ENCODE peak calls at places on chromosomes 1 and 21, in eight cellular contexts. One of them, this sample, is unnamed.

GRCh38 chr1:84603941-84604830 is 29.9 kb upstream of the CTBS start:
- DNase-seq in activated naive CD4-positive, alpha-beta T cell: no peak
- DNase-seq in T follicular helper cell: no peak
- DNase-seq in T-cell: no peak
- DNase-seq in activated gamma-delta T cell treated with Interleukin-2 at 50 U/mL for 16 hours: no peak
- DNase-seq in B cell: no peak
- DNase-seq in activated CD4-positive, alpha-beta T cell treated with anti-CD3 and anti-CD28 coated beads for 1 hour: no peak
- DNase-seq in suprapubic skin: no peak
- DNase-seq in this sample: no peak

GRCh38 chr1:240055978-240056772 is 35.5 kb upstream of the FMN2 start:
- DNase-seq in activated naive CD4-positive, alpha-beta T cell: no peak
- DNase-seq in T follicular helper cell: no peak
- DNase-seq in T-cell: no peak
- DNase-seq in activated gamma-delta T cell treated with Interleukin-2 at 50 U/mL for 16 hours: no peak
- DNase-seq in B cell: no peak
- DNase-seq in activated CD4-positive, alpha-beta T cell treated with anti-CD3 and anti-CD28 coated beads for 1 hour: no peak
- DNase-seq in suprapubic skin: no peak
- DNase-seq in this sample: no peak

GRCh38 chr1:45945426-45945825 is 142.0 kb downstream of the MAST2 start:
- DNase-seq in activated naive CD4-positive, alpha-beta T cell: no peak
- DNase-seq in T follicular helper cell: no peak
- DNase-seq in T-cell: no peak
- DNase-seq in activated gamma-delta T cell treated with Interleukin-2 at 50 U/mL for 16 hours: no peak
- DNase-seq in B cell: no peak
- DNase-seq in activated CD4-positive, alpha-beta T cell treated with anti-CD3 and anti-CD28 coated beads for 1 hour: no peak
- DNase-seq in suprapubic skin: no peak
- DNase-seq in this sample: no peak

GRCh38 chr1:168947039-168947438 is 159.5 kb upstream of the ATP1B1 start:
- DNase-seq in activated naive CD4-positive, alpha-beta T cell: no peak
- DNase-seq in T follicular helper cell: no peak
- DNase-seq in T-cell: no peak
- DNase-seq in activated gamma-delta T cell treated with Interleukin-2 at 50 U/mL for 16 hours: no peak
- DNase-seq in B cell: no peak
- DNase-seq in activated CD4-positive, alpha-beta T cell treated with anti-CD3 and anti-CD28 coated beads for 1 hour: no peak
- DNase-seq in suprapubic skin: no peak
- DNase-seq in this sample: no peak

GRCh38 chr1:1928231-1929101 is 9.4 kb upstream of the TMEM52 start:
- DNase-seq in activated naive CD4-positive, alpha-beta T cell: no peak
- DNase-seq in T follicular helper cell: no peak
- DNase-seq in T-cell: no peak
- DNase-seq in activated gamma-delta T cell treated with Interleukin-2 at 50 U/mL for 16 hours: no peak
- DNase-seq in B cell: no peak
- DNase-seq in activated CD4-positive, alpha-beta T cell treated with anti-CD3 and anti-CD28 coated beads for 1 hour: no peak
- DNase-seq in suprapubic skin: no peak
- DNase-seq in this sample: no peak

GRCh38 chr1:162391790-162392563 is 10.4 kb downstream of the C1orf226 start:
- DNase-seq in activated naive CD4-positive, alpha-beta T cell: no peak
- DNase-seq in T follicular helper cell: no peak
- DNase-seq in T-cell: no peak
- DNase-seq in activated gamma-delta T cell treated with Interleukin-2 at 50 U/mL for 16 hours: no peak
- DNase-seq in B cell: peak
- DNase-seq in activated CD4-positive, alpha-beta T cell treated with anti-CD3 and anti-CD28 coated beads for 1 hour: no peak
- DNase-seq in suprapubic skin: no peak
- DNase-seq in this sample: no peak

GRCh38 chr1:230149751-230150584 is 82.9 kb downstream of the GALNT2 start:
- DNase-seq in activated naive CD4-positive, alpha-beta T cell: no peak
- DNase-seq in T follicular helper cell: no peak
- DNase-seq in T-cell: no peak
- DNase-seq in activated gamma-delta T cell treated with Interleukin-2 at 50 U/mL for 16 hours: no peak
- DNase-seq in B cell: peak
- DNase-seq in activated CD4-positive, alpha-beta T cell treated with anti-CD3 and anti-CD28 coated beads for 1 hour: no peak
- DNase-seq in suprapubic skin: no peak
- DNase-seq in this sample: no peak

GRCh38 chr21:36803801-36804452 is 105.0 kb downstream of the SIM2 start:
- DNase-seq in activated naive CD4-positive, alpha-beta T cell: no peak
- DNase-seq in T follicular helper cell: no peak
- DNase-seq in T-cell: no peak
- DNase-seq in activated gamma-delta T cell treated with Interleukin-2 at 50 U/mL for 16 hours: no peak
- DNase-seq in B cell: no peak
- DNase-seq in activated CD4-positive, alpha-beta T cell treated with anti-CD3 and anti-CD28 coated beads for 1 hour: no peak
- DNase-seq in suprapubic skin: no peak
- DNase-seq in this sample: no peak

GRCh38 chr1:31752952-31753351 is 11.2 kb downstream of the ADGRB2 start:
- DNase-seq in activated naive CD4-positive, alpha-beta T cell: no peak
- DNase-seq in T follicular helper cell: no peak
- DNase-seq in T-cell: no peak
- DNase-seq in activated gamma-delta T cell treated with Interleukin-2 at 50 U/mL for 16 hours: no peak
- DNase-seq in B cell: no peak
- DNase-seq in activated CD4-positive, alpha-beta T cell treated with anti-CD3 and anti-CD28 coated beads for 1 hour: no peak
- DNase-seq in suprapubic skin: no peak
- DNase-seq in this sample: no peak

GRCh38 chr1:27505420-27505680 is 15.4 kb upstream of the WASF2 start:
- DNase-seq in activated naive CD4-positive, alpha-beta T cell: no peak
- DNase-seq in T follicular helper cell: no peak
- DNase-seq in T-cell: no peak
- DNase-seq in activated gamma-delta T cell treated with Interleukin-2 at 50 U/mL for 16 hours: no peak
- DNase-seq in B cell: no peak
- DNase-seq in activated CD4-positive, alpha-beta T cell treated with anti-CD3 and anti-CD28 coated beads for 1 hour: no peak
- DNase-seq in suprapubic skin: no peak
- DNase-seq in this sample: no peak

GRCh38 chr1:44264143-44264542 is 50.9 kb downstream of the DMAP1 start:
- DNase-seq in activated naive CD4-positive, alpha-beta T cell: no peak
- DNase-seq in T follicular helper cell: no peak
- DNase-seq in T-cell: no peak
- DNase-seq in activated gamma-delta T cell treated with Interleukin-2 at 50 U/mL for 16 hours: no peak
- DNase-seq in B cell: no peak
- DNase-seq in activated CD4-positive, alpha-beta T cell treated with anti-CD3 and anti-CD28 coated beads for 1 hour: no peak
- DNase-seq in suprapubic skin: no peak
- DNase-seq in this sample: no peak

This sample was measured in T-helper 17 cell.